ENCODE peak calls at places on chromosomes 4 and X, in four cellular contexts. T is Calu3, L is body of pancreas, S is T-helper 17 cell. C is an unnamed sample.

GRCh38 chrX:102964941-102965340 is 27.9 kb downstream of the RAB40AL start:
- DNase-seq in S (no peak), T (no peak), L (peak), C (no peak)

GRCh38 chrX:131633285-131633917 is 89.5 kb downstream of the OR13H1 start:
- DNase-seq in L (peak), T (peak), S (peak), C (peak)

GRCh38 chr4:71586087-71586763 is 197.7 kb downstream of the GC start:
- DNase-seq in L (no peak), T (no peak), S (no peak), C (no peak)

GRCh38 chrX:750263-750662 is 119.7 kb downstream of the SHOX start:
- DNase-seq in L (no peak), T (no peak), S (no peak), C (no peak)

GRCh38 chrX:619812-620493 is 10.6 kb upstream of the SHOX start:
- DNase-seq in S (no peak), L (no peak), T (no peak), C (no peak)

GRCh38 chr4:112514449-112515277 is 1.3 kb downstream of the NEUROG2 start:
- DNase-seq in L (no peak), T (no peak), S (no peak), C (no peak)

GRCh38 chr4:48033825-48034413 is 17.3 kb downstream of the NIPAL1 start:
- DNase-seq in S (peak), L (peak), T (peak), C (peak)

GRCh38 chr4:74033721-74034120 is 4.8 kb downstream of the CXCL3 start:
- DNase-seq in S (no peak), L (no peak), T (no peak), C (no peak)

GRCh38 chr4:107120661-107121060 is 84.5 kb upstream of the DKK2 start:
- DNase-seq in L (no peak), S (no peak), T (no peak), C (no peak)

C was measured in prostate gland.